ENCODE peak calls at places on chromosomes 6 and 20, in six cellular contexts. H is GDM1, I is T47D, F is T-helper 17 cell, N is LHCN-M2, G is dermis blood vessel endothelial cell. C is an unnamed sample.

GRCh38 chr6:16296061-16296670 is 57.8 kb downstream of the GMPR start:
- DNase-seq in H (no peak), N (no peak), I (no peak), G (no peak), F (no peak), C (no peak)

GRCh38 chr20:51631011-51631950 is 88.8 kb upstream of the NFATC2 start:
- DNase-seq in G (peak; percentile 100), N (peak; percentile 94), H (peak; percentile 60), F (no peak), I (no peak), C (peak; percentile 97)

GRCh38 chr6:154277578-154278128 is 79.0 kb downstream of the IPCEF1 start:
- DNase-seq in F (no peak), N (no peak), I (no peak), H (no peak), G (peak; percentile 20), C (no peak)

GRCh38 chr20:33992145-33992922 is 1.4 kb upstream of the RALY start:
- DNase-seq in N (peak; percentile 30), H (no peak), F (no peak), G (peak; percentile 55), I (no peak), C (no peak)

GRCh38 chr6:75412937-75413662 is 80.5 kb downstream of the FILIP1 start:
- DNase-seq in I (no peak), H (no peak), N (no peak), F (no peak), G (peak; percentile 27), C (no peak)

GRCh38 chr6:42720739-42721138 is 1.7 kb downstream of the PRPH2 start:
- DNase-seq in G (peak; percentile 41), F (no peak), N (no peak), H (no peak), I (no peak), C (no peak)

GRCh38 chr6:144262470-144263369 is 22.4 kb upstream of the UTRN start:
- DNase-seq in F (no peak), N (no peak), I (peak; percentile 76), H (no peak), G (no peak), C (no peak)

GRCh38 chr6:33588894-33589293 is 8.8 kb upstream of the BAK1 start:
- DNase-seq in H (no peak), F (no peak), N (no peak), I (no peak), G (no peak), C (no peak)

GRCh38 chr6:169805242-169805838 is 53.9 kb downstream of the ERMARD start:
- DNase-seq in H (no peak), F (no peak), N (no peak), I (no peak), G (no peak), C (no peak)